ENCODE peak calls at places on chromosomes 11 and 22, in four cellular contexts. C is right lobe of liver, V is GM23248, L is BE2C. Z is an unnamed sample. For H3K4me1, the result is how much of the 10 kb centered on the place peaks cover.

GRCh38 chr11:45665206-45665932 is at the start of gene CHST1:
- DNase-seq in V (peak), C (peak), L (peak), Z (no peak)

GRCh38 chr11:95338430-95338991 is 107.5 kb upstream of the SESN3 start:
- DNase-seq in L (peak), C (peak), V (peak), Z (peak)

GRCh38 chr11:126317681-126318641 is 14.1 kb downstream of the DCPS start:
- DNase-seq in L (no peak), C (no peak), V (peak), Z (no peak)

GRCh38 chr11:71518506-71519471 is 8.3 kb upstream of the KRTAP5-7 start:
- DNase-seq in C (no peak), V (no peak), L (no peak), Z (no peak)

GRCh38 chr11:73142128-73142377 is at the start of gene FCHSD2:
- DNase-seq in V (no peak), L (no peak), C (no peak), Z (no peak)

GRCh38 chr11:128476729-128477128 is 110.6 kb downstream of the ETS1 start:
- DNase-seq in C (no peak), L (no peak), V (no peak), Z (no peak)

GRCh38 chr11:19790831-19791552 is 78.4 kb downstream of the NAV2 start:
- DNase-seq in V (no peak), L (no peak), C (peak), Z (no peak)

GRCh38 chr11:17905477-17905876 is 107.4 kb downstream of the SERGEF start:
- DNase-seq in C (no peak), V (no peak), L (no peak), Z (no peak)

GRCh38 chr11:37509471-37509870 is 911.4 kb upstream of the RAG2 start:
- DNase-seq in C (no peak), V (no peak), L (no peak), Z (no peak)

GRCh38 chr22:19407649-19408606 is 23.6 kb downstream of the HIRA start:
- DNase-seq in L (peak), C (no peak), V (peak), Z (peak)

GRCh38 chr11:126029805-126030204 is 32.9 kb downstream of the CDON start:
- DNase-seq in V (no peak), L (no peak), C (no peak), Z (no peak)

GRCh38 chr22:49686495-49687219 is 141.0 kb downstream of the BRD1 start:
- DNase-seq in C (no peak), V (no peak), L (no peak), Z (no peak)

GRCh38 chr11:115222218-115222862 is 281.9 kb downstream of the CADM1 start:
- DNase-seq in C (no peak), V (peak), L (no peak), Z (no peak)

GRCh38 chr11:20610825-20611224 is 11.4 kb downstream of the SLC6A5 start:
- DNase-seq in C (no peak), L (no peak), V (no peak), Z (peak)

GRCh38 chr11:66072518-66072917 is 2.4 kb downstream of the PACS1 start:
- DNase-seq in V (no peak), L (no peak), C (no peak), Z (no peak)

GRCh38 chr11:2401436-2401984 is 960 bp downstream of the TSSC4 start:
- DNase-seq in C (no peak), V (no peak), L (no peak), Z (no peak)

GRCh38 chr11:111541209-111542061 is 915 bp downstream of the LAYN start:
- DNase-seq in C (peak), V (peak), L (no peak), Z (peak)

GRCh38 chr22:22120160-22120559 is 124.4 kb upstream of the VPREB1 start:
- DNase-seq in L (no peak), V (no peak), C (no peak), Z (no peak)

GRCh38 chr11:106875013-106875412 is 143.3 kb downstream of the GUCY1A2 start:
- DNase-seq in C (no peak), V (peak), L (no peak), Z (no peak)

GRCh38 chr22:35600466-35600865 is 16.7 kb downstream of the MB start:
- DNase-seq in V (no peak), L (no peak), C (no peak), Z (no peak)

GRCh38 chr11:112958670-112959069 is 2.5 kb upstream of the NCAM1 start:
- DNase-seq in L (no peak), C (no peak), V (peak), Z (no peak)

GRCh38 chr11:8356731-8357504 is 93.2 kb upstream of the LMO1 start:
- DNase-seq in C (peak), L (no peak), V (peak), Z (no peak)

GRCh38 chr11:114084414-114084813 is 24.9 kb downstream of the ZBTB16 start:
- DNase-seq in C (no peak), L (no peak), V (no peak), Z (no peak)

DNA sequence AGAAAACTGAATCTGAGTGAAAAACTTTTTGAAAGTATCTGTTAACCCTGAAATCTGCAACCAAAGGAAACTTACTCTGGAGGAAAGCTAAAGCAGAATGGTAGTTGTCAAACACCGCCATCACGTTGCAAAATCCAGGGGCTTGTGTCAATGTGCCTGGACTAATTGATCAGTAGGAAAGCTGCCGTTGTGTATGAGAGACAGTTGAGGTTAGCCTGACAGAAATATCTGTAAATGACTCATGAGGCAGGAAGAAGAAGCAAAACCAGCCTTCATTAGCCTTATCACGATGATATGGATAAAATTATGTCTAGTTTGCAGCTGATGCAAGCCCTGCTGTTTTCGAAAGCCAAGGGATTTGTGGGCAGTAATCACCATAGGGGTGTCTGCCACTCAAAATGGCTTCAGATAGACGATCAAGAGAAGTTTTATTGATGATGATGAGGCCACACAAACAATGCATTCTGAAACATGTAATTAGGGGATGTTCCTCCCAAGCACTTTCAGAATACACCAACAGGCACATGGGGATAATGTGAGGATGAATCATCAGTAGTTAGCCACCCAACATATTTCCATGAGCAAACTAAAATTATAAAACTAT is 8.9 kb downstream of the SCGB1A1 start:
- DNase-seq in V (peak), C (no peak), L (peak), Z (no peak)
- H3K4me1 ChIP-seq in V (under half), C (under half), L (under half), Z (under half)

GRCh38 chr11:13465909-13466371 is 2.9 kb upstream of the BTBD10 start:
- DNase-seq in V (peak), L (peak), C (no peak), Z (peak)

GRCh38 chr11:13463779-13464290 is 813 bp upstream of the BTBD10 start:
- DNase-seq in L (no peak), C (no peak), V (no peak), Z (peak)

GRCh38 chr11:13462311-13462927 is 603 bp downstream of the BTBD10 start:
- DNase-seq in V (peak), C (peak), L (peak), Z (peak)

GRCh38 chr11:13462928-13463778 is at the start of gene BTBD10:
- DNase-seq in L (peak), C (peak), V (peak), Z (peak)

GRCh38 chr11:13461291-13461690 is 1.7 kb downstream of the BTBD10 start:
- DNase-seq in V (no peak), C (no peak), L (no peak), Z (no peak)
- H3K4me3 ChIP-seq in V (peak), C (no peak), L (no peak), Z (no peak)

DNA sequence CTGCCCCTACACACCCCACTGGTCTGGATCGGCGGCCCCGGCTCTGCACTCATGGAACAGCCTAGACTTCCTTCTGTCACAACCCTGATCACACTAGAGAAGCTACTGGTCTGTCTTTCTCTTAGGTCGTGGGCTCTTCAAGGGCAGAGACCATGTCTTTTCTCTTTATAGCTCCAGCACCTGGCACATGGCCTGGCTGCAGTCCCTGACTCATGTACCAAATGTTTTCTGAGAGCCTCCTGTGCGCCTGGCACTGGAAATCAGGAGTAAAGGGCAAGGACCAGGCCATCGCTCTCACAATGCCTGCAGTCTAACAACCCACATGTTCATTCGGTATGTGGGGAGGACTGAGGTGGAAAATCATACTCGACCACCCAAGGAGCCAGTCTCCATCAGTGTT is 7.5 kb downstream of the ASCC2 start:
- DNase-seq in C (peak), V (no peak), L (peak), Z (no peak)
- H3K4me1 ChIP-seq in C (under half), V (under half), L (under half), Z (under half)

GRCh38 chr22:43187171-43188099 is 501 bp upstream of the TTLL12 start:
- DNase-seq in L (peak), C (peak), V (peak), Z (peak)
- H3K4me3 ChIP-seq in L (peak), C (peak), V (peak), Z (peak)

GRCh38 chr11:86511086-86511551 is 136.4 kb downstream of the CCDC81 start:
- DNase-seq in V (peak), L (no peak), C (no peak), Z (no peak)

GRCh38 chr11:86515297-86516094 is 140.8 kb downstream of the CCDC81 start:
- DNase-seq in L (no peak), V (peak), C (no peak), Z (no peak)

GRCh38 chr11:86514453-86514852 is 139.8 kb downstream of the CCDC81 start:
- DNase-seq in C (no peak), L (no peak), V (no peak), Z (no peak)

GRCh38 chr11:86513138-86513537 is 138.5 kb downstream of the CCDC81 start:
- DNase-seq in C (no peak), V (no peak), L (no peak), Z (no peak)

DNA sequence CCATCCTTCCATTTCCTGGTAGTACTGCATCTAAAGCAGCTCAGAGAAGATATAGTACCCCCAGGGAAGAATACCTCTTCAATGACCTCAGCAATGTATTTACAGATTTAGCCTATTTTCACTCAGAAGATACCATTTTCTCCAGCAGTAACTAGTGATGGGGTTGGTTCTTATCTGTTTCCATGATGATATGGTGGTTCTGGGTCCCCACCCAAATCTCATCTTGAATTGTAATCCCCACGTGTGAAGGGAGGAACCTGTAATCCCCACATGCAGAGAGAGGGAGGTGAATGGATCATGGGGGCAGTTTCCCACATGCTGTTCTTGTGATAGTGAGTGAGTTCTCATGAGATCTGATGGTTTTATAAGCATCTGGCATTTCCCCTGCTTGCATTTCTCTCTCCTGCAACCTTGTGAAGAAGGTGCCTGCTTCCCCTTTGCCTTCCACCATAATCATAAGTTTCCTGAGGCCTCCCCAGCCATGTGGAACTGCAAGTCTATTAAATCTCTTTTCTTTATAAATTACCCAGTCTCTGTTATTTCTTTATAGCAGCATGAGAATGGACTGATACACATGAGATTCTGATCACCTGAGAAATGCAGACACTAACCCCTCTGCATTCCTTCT is 139.2 kb downstream of the CCDC81 start:
- DNase-seq in V (no peak), L (no peak), C (no peak), Z (no peak)
- H3K4me1 ChIP-seq in V (under half), L (under half), C (under half), Z (under half)

GRCh38 chr11:504053-504993 is 2.7 kb downstream of the RNH1 start:
- DNase-seq in C (no peak), L (no peak), V (peak), Z (no peak)
- H3K4me3 ChIP-seq in C (peak), L (peak), V (peak), Z (no peak)